ENCODE peak calls at places on chromosome 16, in five cellular contexts. E is mucosa of descending colon, S is tibial artery, B is endothelial cell of umbilical vein, Z is colonic mucosa. U is an unnamed sample.

GRCh38 chr16:80623376-80623775 is 82.6 kb downstream of the DYNLRB2 start:
- DNase-seq in E (no peak), S (no peak), B (peak; percentile 84), Z (no peak), U (no peak)

GRCh38 chr16:11254913-11255736 is 879 bp downstream of the SOCS1 start:
- DNase-seq in E (peak; percentile 59), S (peak; percentile 31), B (peak; percentile 52), Z (peak; percentile 49), U (peak; percentile 53)

GRCh38 chr16:22299036-22299435 is 1.8 kb downstream of the POLR3E start:
- DNase-seq in E (no peak), S (no peak), B (no peak), Z (no peak), U (no peak)

GRCh38 chr16:55643161-55643970 is 12.4 kb upstream of the SLC6A2 start:
- DNase-seq in E (peak; percentile 45), S (no peak), B (peak; percentile 33), Z (no peak), U (peak; percentile 22)

GRCh38 chr16:30087181-30087898 is 4.4 kb downstream of the TBX6 start:
- DNase-seq in E (no peak), S (no peak), B (no peak), Z (no peak), U (no peak)

GRCh38 chr16:81486555-81487061 is 42.0 kb downstream of the CMIP start:
- DNase-seq in E (no peak), S (peak; percentile 73), B (no peak), Z (peak; percentile 45), U (no peak)

GRCh38 chr16:67404740-67405226 is 11.5 kb upstream of the TPPP3 start:
- DNase-seq in E (peak; percentile 95), S (no peak), B (no peak), Z (peak; percentile 91), U (peak; percentile 94)

GRCh38 chr16:82580293-82580900 is 46.4 kb upstream of the CDH13 start:
- DNase-seq in E (peak; percentile 54), S (no peak), B (peak; percentile 15), Z (peak; percentile 27), U (no peak)

GRCh38 chr16:4316103-4316731 is 350 bp downstream of the GLIS2 start:
- DNase-seq in E (no peak), S (no peak), B (no peak), Z (no peak), U (no peak)

GRCh38 chr16:89051521-89052166 is 42.0 kb upstream of the ACSF3 start:
- DNase-seq in E (no peak), S (no peak), B (no peak), Z (no peak), U (no peak)

GRCh38 chr16:4309833-4310266 is 6.0 kb upstream of the GLIS2 start:
- DNase-seq in E (peak; percentile 76), S (peak; percentile 47), B (peak; percentile 86), Z (peak; percentile 62), U (peak; percentile 74)

GRCh38 chr16:22661161-22661647 is 150.5 kb downstream of the NPIPB5 start:
- DNase-seq in E (no peak), S (no peak), B (no peak), Z (no peak), U (no peak)

GRCh38 chr16:1884155-1884760 is 12.3 kb upstream of the MEIOB start:
- DNase-seq in E (peak; percentile 83), S (no peak), B (peak; percentile 18), Z (peak; percentile 67), U (peak; percentile 49)

GRCh38 chr16:55480228-55480655 is 1.2 kb downstream of the MMP2 start:
- DNase-seq in E (peak; percentile 66), S (peak; percentile 93), B (peak; percentile 79), Z (peak; percentile 68), U (peak; percentile 65)

GRCh38 chr16:85234310-85235235 is 122.3 kb upstream of the CIBAR2 start:
- DNase-seq in E (peak; percentile 59), S (peak; percentile 66), B (peak; percentile 69), Z (peak; percentile 57), U (peak; percentile 38)

GRCh38 chr16:79734721-79735120 is 134.2 kb upstream of the MAF start:
- DNase-seq in E (no peak), S (no peak), B (no peak), Z (no peak), U (no peak)

GRCh38 chr16:28307936-28308335 is 15.6 kb downstream of the SBK1 start:
- DNase-seq in E (no peak), S (no peak), B (no peak), Z (no peak), U (no peak)

GRCh38 chr16:27370318-27370717 is 31.7 kb upstream of the IL21R start:
- DNase-seq in E (no peak), S (no peak), B (no peak), Z (no peak), U (no peak)

GRCh38 chr16:69031877-69032301 is 73.6 kb upstream of the HAS3 start:
- DNase-seq in E (peak; percentile 92), S (no peak), B (no peak), Z (peak; percentile 90), U (peak; percentile 88)

GRCh38 chr16:67961551-67961957 is 6.9 kb downstream of the SLC12A4 start:
- DNase-seq in E (peak; percentile 89), S (no peak), B (no peak), Z (peak; percentile 89), U (peak; percentile 99)

GRCh38 chr16:55701442-55702319 is 45.9 kb downstream of the SLC6A2 start:
- DNase-seq in E (peak; percentile 61), S (peak; percentile 39), B (peak; percentile 49), Z (peak; percentile 52), U (peak; percentile 73)

GRCh38 chr16:3289998-3290673 is 6.8 kb downstream of the ZNF263 start:
- DNase-seq in E (no peak), S (no peak), B (no peak), Z (no peak), U (no peak)

GRCh38 chr16:3292604-3293003 is 9.3 kb downstream of the ZNF263 start:
- DNase-seq in E (no peak), S (no peak), B (no peak), Z (no peak), U (no peak)

GRCh38 chr16:3295783-3296182 is 9.4 kb downstream of the TIGD7 start:
- DNase-seq in E (no peak), S (no peak), B (no peak), Z (no peak), U (no peak)

GRCh38 chr16:3295209-3295608 is 10.0 kb downstream of the TIGD7 start:
- DNase-seq in E (no peak), S (no peak), B (no peak), Z (no peak), U (no peak)
- H3K9me3 ChIP-seq in E (peaks cover 90% of the 10 kb centered on the region), S (peaks cover 98% of the 10 kb centered on the region), B (peaks cover 8% of the 10 kb centered on the region), Z (peaks cover 9% of the 10 kb centered on the region), U (peaks cover 57% of the 10 kb centered on the region)

GRCh38 chr16:58501242-58502131 is 1.5 kb downstream of the NDRG4 start:
- DNase-seq in E (peak; percentile 31), S (no peak), B (no peak), Z (no peak), U (peak; percentile 86)
- H3K4me3 ChIP-seq in E (no peak overlapping the region), S (peak overlapping the region; percentile 16), B (no peak overlapping the region), Z (peak overlapping the region; percentile 30), U (no peak overlapping the region)

DNA sequence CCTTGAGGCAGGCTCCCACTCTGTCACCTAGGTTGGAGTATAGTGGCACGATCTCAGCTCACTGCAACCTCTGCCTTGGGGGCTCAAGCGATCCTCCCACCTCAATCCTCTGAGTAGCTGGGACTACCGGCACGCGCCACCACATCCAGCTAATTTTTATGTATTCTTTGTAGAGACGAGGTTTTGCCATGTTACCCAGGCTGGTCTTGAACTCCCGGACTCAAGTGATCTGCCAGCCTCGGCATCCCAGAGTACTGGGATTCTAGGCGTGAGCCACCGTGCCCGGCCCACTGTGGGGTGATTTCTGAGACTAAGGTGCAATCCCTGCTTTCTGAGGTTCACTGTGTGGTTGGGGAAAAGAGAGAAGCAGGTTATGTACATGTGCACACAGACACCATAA is 12.0 kb upstream of the SLC12A3 start:
- DNase-seq in E (no peak), S (no peak), B (no peak), Z (no peak), U (no peak)
- TF ChIP-seq CTCF in E (no peak), S (no peak), B (no peak), Z (no peak), U (no peak)

DNA sequence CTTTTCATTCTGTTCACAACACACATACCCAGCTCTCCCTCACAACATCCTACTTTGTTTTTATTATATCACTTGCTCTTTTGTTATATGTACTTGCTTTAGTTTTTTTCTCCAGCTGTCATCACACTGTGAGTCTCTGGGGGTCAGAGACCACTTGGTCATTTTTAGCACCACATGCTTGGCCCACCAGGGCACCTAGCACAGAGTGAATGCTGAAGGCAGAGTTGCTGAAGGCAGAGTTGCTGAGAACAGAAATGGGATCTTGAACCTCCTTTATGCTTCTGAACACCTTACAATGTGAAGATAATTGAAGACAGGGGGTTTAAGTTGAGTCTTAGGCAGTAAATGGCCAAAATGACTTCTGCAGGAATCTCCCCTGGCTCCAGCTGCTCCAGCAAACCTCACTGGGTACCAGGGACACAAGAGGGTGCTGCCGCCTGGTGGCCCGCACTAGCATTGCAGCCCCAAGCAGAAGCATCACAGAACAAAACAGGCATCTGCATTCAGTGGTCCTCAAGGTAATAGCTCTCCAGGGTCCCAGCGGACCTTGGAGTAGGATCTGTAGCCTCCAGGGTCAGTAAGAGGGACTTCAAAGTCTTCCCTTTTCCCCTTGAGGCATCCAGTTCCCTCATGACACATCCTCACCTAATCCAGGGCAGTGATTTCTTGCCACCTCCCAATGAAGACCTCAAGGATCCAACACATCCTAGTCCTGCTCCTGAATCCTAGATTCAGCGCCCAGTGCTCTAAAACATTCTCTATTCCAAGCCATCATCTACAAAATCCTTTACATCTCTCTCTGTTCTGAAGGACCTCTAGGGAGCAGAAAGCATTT is 1972.6 kb downstream of the TP53TG3F start:
- DNase-seq in E (no peak), S (no peak), B (no peak), Z (no peak), U (peak; percentile 15)
- H3K9me3 ChIP-seq in E (peaks cover 35% of the 10 kb centered on the region), S (no peaks in the 10 kb centered on the region), B (peaks cover 21% of the 10 kb centered on the region), Z (no peaks in the 10 kb centered on the region), U (no peaks in the 10 kb centered on the region)

DNA sequence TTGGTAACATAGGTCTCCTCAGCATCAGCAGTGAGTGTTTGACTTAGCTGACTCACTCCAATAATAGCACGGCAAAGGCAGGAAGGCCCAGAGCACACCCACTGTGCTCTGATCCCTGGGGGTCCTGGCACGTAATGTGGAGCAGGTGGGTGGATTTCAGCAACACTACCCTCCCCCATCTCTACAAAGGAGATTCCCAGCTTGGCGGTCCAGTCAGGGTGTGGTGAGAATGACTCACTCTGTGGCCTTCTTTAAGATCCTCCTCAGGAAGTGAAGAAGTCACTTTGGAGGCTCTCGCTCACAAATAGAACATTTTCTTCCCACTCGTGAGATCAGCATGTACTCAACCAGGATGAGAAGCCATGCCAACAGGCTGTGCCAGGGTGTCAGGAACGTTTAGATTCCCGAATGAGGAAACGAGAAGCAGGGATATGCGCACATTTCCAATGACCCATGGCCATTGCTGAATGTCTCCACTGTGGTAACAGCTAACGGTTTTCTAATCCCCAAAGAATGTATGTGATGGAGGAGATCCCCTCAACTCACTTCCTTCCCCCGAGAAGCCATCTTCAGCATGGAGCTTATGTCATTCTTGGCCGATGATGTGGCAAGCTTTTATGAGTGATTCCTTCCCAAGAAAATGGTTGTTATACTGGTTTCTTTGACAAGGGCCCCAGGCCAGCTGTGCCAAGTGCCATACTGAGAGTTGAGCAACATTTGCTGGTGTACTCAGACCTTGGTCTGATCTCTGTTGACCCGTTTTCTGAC is 365.2 kb downstream of the C16orf95 start:
- DNase-seq in E (no peak), S (peak; percentile 74), B (peak; percentile 68), Z (no peak), U (peak; percentile 7)
- H3K4me3 ChIP-seq in E (no peak overlapping the region), S (no peak overlapping the region), B (no peak overlapping the region), Z (no peak overlapping the region), U (no peak overlapping the region)

GRCh38 chr16:75251280-75252048 is at the start of gene BCAR1:
- DNase-seq in E (peak; percentile 91), S (peak; percentile 87), B (peak; percentile 89), Z (peak; percentile 91), U (peak; percentile 92)
- TF ChIP-seq CTCF in E (no peak), S (peak; percentile 10), B (no peak), Z (no peak), U (no peak)

U was measured in body of pancreas.